ENCODE peak calls at places on chromosomes 3 and 15, in nine cellular contexts. B is anterior cingulate cortex, J is GM03348, V is HTR-8/SVneo, S is activated T-helper 1 cell treated with Interleukin-2 at 50 U/mL for 16 hours, L is B cell, O is ELF-1, P is memory B cell, A is WTC11. N is an unnamed sample.

GRCh38 chr15:35932541-35932940 is 386.6 kb upstream of the DPH6 start:
- DNase-seq in A (no peak), B (no peak), S (no peak), V (no peak), L (no peak), P (no peak), O (peak), J (no peak), N (no peak)

GRCh38 chr15:32851619-32852416 is 134.0 kb downstream of the GREM1 start:
- DNase-seq in J (peak), S (no peak), V (no peak), B (no peak), O (no peak), A (no peak), P (no peak), L (no peak), N (no peak)

GRCh38 chr15:24848050-24848449 is 106.7 kb upstream of the SNRPN start:
- DNase-seq in O (peak), J (peak), A (peak), V (no peak), P (no peak), S (no peak), B (peak), L (no peak), N (peak)

GRCh38 chr15:76187151-76187550 is 124.1 kb downstream of the ETFA start:
- DNase-seq in O (no peak), V (no peak), P (no peak), A (no peak), B (no peak), J (no peak), L (no peak), S (no peak), N (no peak)

GRCh38 chr3:185176756-185177359 is 24.0 kb upstream of the C3orf70 start:
- DNase-seq in O (peak), S (no peak), J (peak), L (peak), B (no peak), A (peak), P (peak), V (peak), N (no peak)

GRCh38 chr3:193959861-193960260 is 176.1 kb upstream of the HES1 start:
- DNase-seq in S (no peak), V (no peak), A (no peak), J (no peak), O (no peak), L (no peak), P (no peak), B (no peak), N (no peak)

GRCh38 chr3:129238945-129239705 is 10.3 kb upstream of the COPG1 start:
- DNase-seq in S (no peak), B (no peak), J (no peak), O (no peak), P (no peak), A (no peak), V (no peak), L (no peak), N (no peak)

GRCh38 chr15:60479361-60479684 is 381 bp upstream of the ICE2 start:
- DNase-seq in J (no peak), V (no peak), S (no peak), O (no peak), P (no peak), B (no peak), L (peak), A (no peak), N (no peak)

GRCh38 chr3:184320099-184320445 is 5.7 kb downstream of the EIF4G1 start:
- DNase-seq in L (peak), J (peak), S (no peak), A (no peak), V (peak), B (peak), P (no peak), O (no peak), N (no peak)

GRCh38 chr3:60839242-60839641 is 412.0 kb downstream of the FHIT start:
- DNase-seq in A (no peak), L (no peak), P (no peak), J (no peak), O (no peak), V (no peak), S (no peak), B (no peak), N (no peak)

GRCh38 chr3:188153498-188153948 is 434 bp upstream of the LPP start:
- DNase-seq in A (peak), S (peak), P (peak), L (no peak), V (peak), J (peak), B (peak), O (peak), N (peak)

GRCh38 chr3:182738583-182739514 is 54.5 kb upstream of the ATP11B start:
- DNase-seq in V (no peak), B (no peak), A (no peak), J (no peak), L (no peak), O (peak), S (no peak), P (no peak), N (no peak)

GRCh38 chr3:155313303-155313702 is 19.8 kb upstream of the STRIT1 start:
- DNase-seq in V (peak), L (no peak), P (no peak), O (no peak), S (no peak), J (peak), A (no peak), B (no peak), N (no peak)

GRCh38 chr15:73930790-73931281 is 4.6 kb downstream of the LOXL1 start:
- DNase-seq in A (no peak), J (peak), S (no peak), L (no peak), V (no peak), O (no peak), B (no peak), P (no peak), N (no peak)

GRCh38 chr15:75713338-75713895 is 769 bp upstream of the CSPG4 start:
- DNase-seq in A (peak), J (no peak), S (no peak), V (no peak), B (no peak), L (no peak), O (peak), P (no peak), N (no peak)

GRCh38 chr3:13951184-13951583 is 71.3 kb upstream of the WNT7A start:
- DNase-seq in L (no peak), A (no peak), J (no peak), B (no peak), V (no peak), O (peak), S (no peak), P (no peak), N (no peak)

GRCh38 chr3:46093327-46093932 is 66.1 kb upstream of the XCR1 start:
- DNase-seq in O (no peak), S (no peak), L (no peak), P (no peak), V (no peak), J (no peak), B (no peak), A (no peak), N (no peak)

N was measured in GM12891.